ENCODE peak calls at places on chromosome 19, in six cellular contexts. V is GM10248, R is cardiac fibroblast, T is astrocyte of the cerebellum, G is lower lobe of right lung, B is AG04450. K is an unnamed sample.

GRCh38 chr19:42132030-42132628 is at the start of gene POU2F2:
- DNase-seq in V (peak), R (no peak), B (no peak), T (no peak), G (peak), K (no peak)

GRCh38 chr19:33324628-33325027 is 22.3 kb upstream of the CEBPA start:
- DNase-seq in V (no peak), R (no peak), T (no peak), B (no peak), G (no peak), K (no peak)

GRCh38 chr19:53785196-53785889 is 38.8 kb downstream of the NLRP12 start:
- DNase-seq in T (no peak), G (no peak), B (no peak), V (no peak), R (no peak), K (no peak)

GRCh38 chr19:19966862-19967261 is 66.1 kb downstream of the ZNF93 start:
- DNase-seq in T (no peak), G (no peak), R (no peak), B (no peak), V (no peak), K (no peak)

GRCh38 chr19:13195678-13196077 is 45.5 kb downstream of the IER2 start:
- DNase-seq in V (peak), T (no peak), B (no peak), G (peak), R (no peak), K (no peak)

GRCh38 chr19:39158646-39159260 is 33.2 kb downstream of the PAK4 start:
- DNase-seq in T (no peak), R (no peak), V (no peak), B (no peak), G (no peak), K (no peak)

GRCh38 chr19:1492474-1493006 is 1.6 kb downstream of the REEP6 start:
- DNase-seq in T (no peak), R (peak), V (no peak), G (no peak), B (no peak), K (no peak)

GRCh38 chr19:40691421-40692211 is 1.2 kb upstream of the NUMBL start:
- DNase-seq in V (no peak), G (no peak), B (no peak), R (no peak), T (no peak), K (no peak)

GRCh38 chr19:57314146-57314545 is 6.1 kb upstream of the ZNF543 start:
- DNase-seq in R (no peak), G (no peak), B (no peak), T (no peak), V (no peak), K (no peak)

GRCh38 chr19:1410136-1410786 is 2.9 kb downstream of the DAZAP1 start:
- DNase-seq in V (no peak), G (no peak), R (peak), B (no peak), T (no peak), K (no peak)

GRCh38 chr19:48935864-48936263 is 2.4 kb downstream of the DHDH start:
- DNase-seq in T (no peak), V (no peak), G (no peak), R (no peak), B (no peak), K (no peak)

GRCh38 chr19:44002212-44002565 is 568 bp upstream of the ZNF230 start:
- DNase-seq in B (no peak), T (no peak), G (no peak), V (no peak), R (peak), K (no peak)

GRCh38 chr19:34363094-34363493 is 1.9 kb upstream of the GPI start:
- DNase-seq in V (no peak), T (no peak), R (no peak), B (no peak), G (no peak), K (no peak)

GRCh38 chr19:10095948-10096614 is 6.4 kb downstream of the ANGPTL6 start:
- DNase-seq in R (peak), B (peak), G (peak), V (peak), T (peak), K (peak)

GRCh38 chr19:10688545-10689280 is 12.5 kb upstream of the QTRT1 start:
- DNase-seq in V (no peak), R (no peak), G (no peak), B (no peak), T (no peak), K (no peak)

GRCh38 chr19:42396248-42396541 is 6.1 kb upstream of the CNFN start:
- DNase-seq in T (no peak), G (no peak), B (no peak), V (no peak), R (no peak), K (no peak)

GRCh38 chr19:16262618-16263017 is 62.0 kb upstream of the KLF2 start:
- DNase-seq in V (no peak), T (no peak), R (no peak), B (no peak), G (no peak), K (no peak)

GRCh38 chr19:28242317-28242927 is 970.5 kb downstream of the UQCRFS1 start:
- DNase-seq in V (peak), B (no peak), T (peak), G (no peak), R (peak), K (no peak)

GRCh38 chr19:41871573-41872383 is 5.3 kb upstream of the CD79A start:
- DNase-seq in B (no peak), R (no peak), G (peak), T (no peak), V (peak), K (no peak)

GRCh38 chr19:16154557-16154956 is 11.1 kb downstream of the HSH2D start:
- DNase-seq in R (no peak), G (no peak), B (no peak), T (no peak), V (no peak), K (no peak)

GRCh38 chr19:10292206-10292788 is 2.5 kb downstream of the ICAM5 start:
- DNase-seq in T (no peak), R (peak), V (peak), B (no peak), G (peak), K (no peak)

GRCh38 chr19:46115396-46116109 is 8.9 kb downstream of the IGFL3 start:
- DNase-seq in V (peak), G (no peak), R (peak), B (peak), T (peak), K (peak)

GRCh38 chr19:6103217-6103644 is 7.1 kb downstream of the RFX2 start:
- DNase-seq in G (peak), R (peak), B (peak), T (peak), V (no peak), K (peak)

GRCh38 chr19:16594681-16595091 is 22.5 kb upstream of the SLC35E1 start:
- DNase-seq in G (no peak), B (no peak), V (no peak), T (no peak), R (no peak), K (no peak)

GRCh38 chr19:55611983-55612645 is 6.7 kb downstream of the ZNF865 start:
- DNase-seq in V (no peak), T (no peak), B (no peak), R (no peak), G (no peak), K (no peak)

GRCh38 chr19:805600-806550 is 8.6 kb downstream of the PTBP1 start:
- DNase-seq in V (no peak), T (no peak), B (no peak), G (peak), R (no peak), K (no peak)

GRCh38 chr19:23415034-23415433 is 19.8 kb upstream of the ZNF91 start:
- DNase-seq in T (no peak), V (no peak), B (no peak), G (no peak), R (no peak), K (no peak)

GRCh38 chr19:55389386-55390317 is 3.9 kb downstream of the RPL28 start:
- DNase-seq in R (no peak), V (no peak), G (no peak), T (no peak), B (no peak), K (no peak)

GRCh38 chr19:58196911-58197616 is 14.2 kb downstream of the ZNF274 start:
- DNase-seq in T (no peak), R (peak), V (no peak), G (no peak), B (no peak), K (no peak)

GRCh38 chr19:34075661-34076091 is 96.6 kb upstream of the LSM14A start:
- DNase-seq in R (no peak), B (no peak), T (no peak), G (no peak), V (no peak), K (no peak)

GRCh38 chr19:6087074-6087506 is 23.2 kb downstream of the RFX2 start:
- DNase-seq in R (no peak), G (no peak), V (peak), B (no peak), T (no peak), K (no peak)

GRCh38 chr19:2952953-2953481 is 8.2 kb upstream of the ZNF77 start:
- DNase-seq in V (no peak), G (peak), R (no peak), T (no peak), B (no peak), K (no peak)
- TF ChIP-seq CTCF in V (no peak), G (no peak), R (no peak), T (no peak), B (no peak), K (no peak)

GRCh38 chr19:50479761-50480251 is 3.2 kb upstream of the GARIN5A start:
- DNase-seq in V (no peak), R (no peak), B (no peak), T (no peak), G (no peak), K (no peak)

GRCh38 chr19:50476943-50477264 is 256 bp upstream of the GARIN5A start:
- DNase-seq in V (no peak), R (no peak), T (no peak), G (no peak), B (no peak), K (no peak)

GRCh38 chr19:50480281-50481111 is 3.8 kb upstream of the GARIN5A start:
- DNase-seq in T (no peak), G (no peak), R (no peak), V (no peak), B (no peak), K (no peak)

GRCh38 chr19:50477751-50478515 is 1.3 kb upstream of the GARIN5A start:
- DNase-seq in R (no peak), T (no peak), V (no peak), G (no peak), B (no peak), K (no peak)

DNA sequence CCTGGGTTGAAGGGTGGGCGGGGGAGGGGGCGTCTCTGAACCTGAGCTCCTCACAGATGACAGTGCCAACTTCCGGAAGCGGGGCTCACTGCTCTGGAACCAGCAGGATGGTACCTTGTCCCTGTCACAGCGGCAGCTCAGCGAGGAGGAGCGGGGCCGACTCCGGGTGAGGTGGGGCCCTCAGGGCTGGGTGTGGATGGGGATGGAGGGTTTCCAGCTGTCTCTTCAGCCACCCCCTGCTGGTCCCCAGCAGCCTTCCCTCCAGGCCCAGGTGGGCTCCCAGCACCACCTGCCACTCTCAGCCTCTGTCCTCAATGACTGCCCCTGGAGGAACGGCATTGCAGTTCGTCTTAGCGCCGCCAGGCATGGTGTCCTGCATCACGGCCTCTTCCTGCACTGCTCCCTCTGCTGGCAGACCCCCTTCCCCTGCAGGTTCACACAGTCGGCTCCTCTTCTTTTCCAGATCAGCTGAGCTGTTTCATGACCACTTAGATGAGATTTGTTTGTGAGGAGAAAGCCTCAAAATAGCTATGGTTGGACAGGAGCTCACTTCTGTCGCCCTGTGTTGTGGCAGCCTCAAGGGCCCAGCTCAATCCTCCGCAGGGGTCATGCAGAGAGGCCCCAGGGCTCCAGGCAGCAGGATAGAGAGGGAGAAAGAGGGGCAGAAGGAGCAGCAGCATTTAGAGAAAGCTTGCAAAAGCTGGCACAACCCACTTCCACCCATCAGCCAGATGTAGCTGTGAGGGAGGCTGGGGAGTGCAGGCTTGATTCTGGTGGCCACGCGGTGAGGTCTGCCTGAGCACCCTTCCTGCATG is 2.5 kb upstream of the GARIN5A start:
- DNase-seq in R (peak), B (no peak), G (no peak), V (no peak), T (no peak), K (no peak)
- TF ChIP-seq CTCF in R (peak), B (peak), G (peak), V (peak), T (peak), K (peak)

GRCh38 chr19:8116437-8117293 is 32.7 kb downstream of the FBN3 start:
- DNase-seq in V (no peak), T (no peak), R (no peak), G (no peak), B (no peak), K (no peak)
- TF ChIP-seq CTCF in V (peak), T (no peak), R (no peak), G (no peak), B (no peak), K (no peak)

GRCh38 chr19:47719047-47719885 is 6.0 kb downstream of the EHD2 start:
- DNase-seq in T (peak), R (peak), V (no peak), B (peak), G (peak), K (no peak)
- TF ChIP-seq CTCF in T (no peak), R (no peak), V (no peak), B (no peak), G (no peak), K (no peak)